ENCODE peak calls at places on chromosomes 13 and 19, in five cellular contexts. One of them, this sample, is unnamed. For H3K4me1 and H3K9me3, the result is how much of the 10 kb centered on the place peaks cover.

GRCh38 chr13:107721436-107721835 is 493.9 kb downstream of the LIG4 start:
- DNase-seq in lower lobe of right lung: no peak
- DNase-seq in right lobe of liver: no peak
- DNase-seq in H1: no peak
- DNase-seq in PC-3: no peak
- DNase-seq in this sample: no peak

GRCh38 chr19:39514840-39515550 is at the start of gene SELENOV:
- DNase-seq in lower lobe of right lung: no peak
- DNase-seq in right lobe of liver: peak
- DNase-seq in H1: peak
- DNase-seq in PC-3: no peak
- DNase-seq in this sample: peak

GRCh38 chr19:23287620-23288019 is 37.4 kb upstream of the ZNF724 start:
- DNase-seq in lower lobe of right lung: no peak
- DNase-seq in right lobe of liver: no peak
- DNase-seq in H1: no peak
- DNase-seq in PC-3: no peak
- DNase-seq in this sample: peak

GRCh38 chr19:15288146-15288963 is 44.0 kb downstream of the BRD4 start:
- DNase-seq in lower lobe of right lung: no peak
- DNase-seq in right lobe of liver: no peak
- DNase-seq in H1: no peak
- DNase-seq in PC-3: no peak
- DNase-seq in this sample: no peak

GRCh38 chr19:33496496-33496895 is 25.1 kb downstream of the PEPD start:
- DNase-seq in lower lobe of right lung: peak
- DNase-seq in right lobe of liver: no peak
- DNase-seq in H1: no peak
- DNase-seq in PC-3: no peak
- DNase-seq in this sample: no peak

GRCh38 chr13:76630629-76631028 is 255.6 kb downstream of the KCTD12 start:
- DNase-seq in lower lobe of right lung: no peak
- DNase-seq in right lobe of liver: no peak
- DNase-seq in H1: no peak
- DNase-seq in PC-3: no peak
- DNase-seq in this sample: no peak

GRCh38 chr19:16572332-16573211 is at the start of gene SLC35E1:
- DNase-seq in lower lobe of right lung: peak
- DNase-seq in right lobe of liver: peak
- DNase-seq in H1: peak
- DNase-seq in PC-3: peak
- DNase-seq in this sample: peak

GRCh38 chr19:55600336-55601028 is 394 bp downstream of the ZNF524 start:
- DNase-seq in lower lobe of right lung: no peak
- DNase-seq in right lobe of liver: peak
- DNase-seq in H1: peak
- DNase-seq in PC-3: no peak
- DNase-seq in this sample: no peak

GRCh38 chr13:34719060-34719875 is 222.8 kb upstream of the NBEA start:
- DNase-seq in lower lobe of right lung: no peak
- DNase-seq in right lobe of liver: no peak
- DNase-seq in H1: no peak
- DNase-seq in PC-3: no peak
- DNase-seq in this sample: no peak

GRCh38 chr19:3586124-3586626 is 897 bp downstream of the GIPC3 start:
- DNase-seq in lower lobe of right lung: no peak
- DNase-seq in right lobe of liver: no peak
- DNase-seq in H1: peak
- DNase-seq in PC-3: no peak
- DNase-seq in this sample: no peak

GRCh38 chr19:37929512-37929911 is 22.5 kb downstream of the SIPA1L3 start:
- DNase-seq in lower lobe of right lung: no peak
- DNase-seq in right lobe of liver: no peak
- DNase-seq in H1: no peak
- DNase-seq in PC-3: no peak
- DNase-seq in this sample: no peak

GRCh38 chr19:37926711-37927110 is 19.7 kb downstream of the SIPA1L3 start:
- DNase-seq in lower lobe of right lung: no peak
- DNase-seq in right lobe of liver: no peak
- DNase-seq in H1: no peak
- DNase-seq in PC-3: no peak
- DNase-seq in this sample: no peak

GRCh38 chr19:37925212-37925611 is 18.2 kb downstream of the SIPA1L3 start:
- DNase-seq in lower lobe of right lung: no peak
- DNase-seq in right lobe of liver: no peak
- DNase-seq in H1: no peak
- DNase-seq in PC-3: no peak
- DNase-seq in this sample: no peak

GRCh38 chr19:37928527-37929286 is 21.7 kb downstream of the SIPA1L3 start:
- DNase-seq in lower lobe of right lung: no peak
- DNase-seq in right lobe of liver: no peak
- DNase-seq in H1: no peak
- DNase-seq in PC-3: no peak
- DNase-seq in this sample: no peak

DNA sequence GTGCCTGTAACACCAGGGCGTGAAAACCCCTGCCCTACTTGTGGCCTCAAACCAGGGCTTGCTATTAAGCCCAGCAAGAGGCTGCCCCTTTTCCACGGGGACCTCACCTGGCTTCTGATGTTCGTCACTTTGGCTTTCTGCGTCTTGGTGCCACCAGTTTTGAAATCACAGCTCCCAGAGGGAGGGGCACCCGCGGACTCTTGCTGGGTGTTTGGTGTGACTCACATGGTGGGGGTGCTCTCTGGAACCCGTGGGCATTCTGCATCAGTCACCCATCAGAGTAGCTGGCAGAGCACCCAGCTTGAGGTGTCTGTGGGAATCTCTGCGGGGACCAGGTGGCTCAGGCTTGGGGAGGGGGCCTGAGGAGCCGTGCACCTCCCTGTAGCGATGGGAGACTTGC is 19.2 kb downstream of the SIPA1L3 start:
- DNase-seq in lower lobe of right lung: no peak
- DNase-seq in right lobe of liver: no peak
- DNase-seq in H1: no peak
- DNase-seq in PC-3: no peak
- DNase-seq in this sample: no peak
- H3K27ac ChIP-seq in lower lobe of right lung: no peak
- H3K27ac ChIP-seq in right lobe of liver: no peak
- H3K27ac ChIP-seq in H1: no peak
- H3K27ac ChIP-seq in PC-3: no peak
- H3K27ac ChIP-seq in this sample: no peak

GRCh38 chr19:49823472-49823871 is 5.4 kb downstream of the MED25 start:
- DNase-seq in lower lobe of right lung: no peak
- DNase-seq in right lobe of liver: no peak
- DNase-seq in H1: no peak
- DNase-seq in PC-3: no peak
- DNase-seq in this sample: no peak

GRCh38 chr19:49817964-49818690 is at the start of gene MED25:
- DNase-seq in lower lobe of right lung: peak
- DNase-seq in right lobe of liver: peak
- DNase-seq in H1: peak
- DNase-seq in PC-3: peak
- DNase-seq in this sample: no peak

GRCh38 chr19:49816616-49817015 is 1.5 kb upstream of the MED25 start:
- DNase-seq in lower lobe of right lung: peak
- DNase-seq in right lobe of liver: no peak
- DNase-seq in H1: no peak
- DNase-seq in PC-3: no peak
- DNase-seq in this sample: no peak

GRCh38 chr19:49818691-49819331 is 722 bp downstream of the MED25 start:
- DNase-seq in lower lobe of right lung: no peak
- DNase-seq in right lobe of liver: no peak
- DNase-seq in H1: no peak
- DNase-seq in PC-3: no peak
- DNase-seq in this sample: no peak

DNA sequence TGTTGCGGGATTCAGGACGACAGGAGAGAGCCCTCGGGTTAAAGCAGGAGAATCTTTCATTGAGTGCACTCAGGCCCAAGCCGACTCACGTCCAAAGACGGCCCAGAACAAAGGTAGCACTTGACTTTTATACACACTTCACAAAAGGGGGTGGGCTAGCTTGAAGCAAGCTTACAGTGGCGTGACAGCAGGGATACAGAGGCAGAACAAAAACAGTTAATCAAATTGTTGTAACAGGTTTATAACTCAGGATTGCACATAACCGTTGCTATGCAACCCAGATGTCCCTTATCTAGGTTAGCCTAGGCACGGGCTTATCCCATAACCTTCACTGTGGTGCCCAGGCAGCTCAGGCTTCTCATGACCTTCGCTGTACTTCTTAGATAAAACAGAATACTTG is 2.0 kb downstream of the MED25 start:
- DNase-seq in lower lobe of right lung: no peak
- DNase-seq in right lobe of liver: no peak
- DNase-seq in H1: no peak
- DNase-seq in PC-3: no peak
- DNase-seq in this sample: no peak
- H3K4me1 ChIP-seq in lower lobe of right lung: under half
- H3K4me1 ChIP-seq in right lobe of liver: under half
- H3K4me1 ChIP-seq in H1: under half
- H3K4me1 ChIP-seq in PC-3: under half
- H3K4me1 ChIP-seq in this sample: under half

GRCh38 chr19:20388826-20389225 is 176.8 kb downstream of the ZNF737 start:
- DNase-seq in lower lobe of right lung: no peak
- DNase-seq in right lobe of liver: no peak
- DNase-seq in H1: no peak
- DNase-seq in PC-3: no peak
- DNase-seq in this sample: no peak
- H3K9me3 ChIP-seq in lower lobe of right lung: under half
- H3K9me3 ChIP-seq in right lobe of liver: under half
- H3K9me3 ChIP-seq in H1: under half
- H3K9me3 ChIP-seq in PC-3: under half
- H3K9me3 ChIP-seq in this sample: under half

DNA sequence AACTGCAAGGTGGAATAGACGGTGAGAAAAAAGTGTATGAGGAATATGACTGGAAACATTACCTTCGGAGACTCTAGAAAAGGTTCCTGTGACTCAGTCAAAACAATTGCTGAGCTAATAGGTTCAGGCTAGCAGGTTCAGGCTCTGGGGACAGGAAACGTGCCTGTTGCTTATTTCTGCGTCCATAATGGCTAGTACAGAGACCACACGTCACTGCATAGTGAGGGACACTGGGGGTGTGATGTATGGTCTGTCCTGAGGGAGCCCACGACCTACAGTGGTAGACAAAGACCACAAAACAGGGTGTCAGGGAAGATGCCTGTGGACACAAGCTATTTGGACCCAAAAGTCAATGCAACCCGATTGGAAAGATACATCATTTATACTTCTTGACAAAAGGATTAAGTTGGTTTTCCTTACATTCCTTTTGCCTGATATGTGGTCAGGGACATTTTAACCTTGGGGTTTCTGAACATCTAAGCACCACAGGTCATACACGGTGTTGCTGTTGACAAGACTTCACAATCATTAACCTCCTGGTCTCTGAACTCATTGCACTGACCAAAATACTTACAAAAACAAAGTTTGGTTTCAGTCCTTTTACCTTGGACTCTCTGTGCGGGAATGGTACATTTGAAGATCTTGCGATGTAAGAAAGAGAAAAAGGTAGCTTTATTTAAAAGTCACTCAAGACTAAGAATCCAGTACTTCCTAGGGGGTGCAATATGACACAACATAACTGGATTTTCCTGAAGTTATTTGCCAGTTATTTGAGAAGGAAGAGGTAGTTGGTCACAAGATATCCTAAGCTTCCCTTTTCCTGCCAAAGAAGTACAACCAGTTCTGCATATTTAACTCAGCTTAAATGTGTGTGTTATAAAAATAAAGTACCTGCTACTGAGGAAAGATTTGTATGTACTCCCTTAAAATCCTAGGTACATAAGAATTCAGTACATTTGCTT is 20.0 kb downstream of the CRYL1 start:
- DNase-seq in lower lobe of right lung: no peak
- DNase-seq in right lobe of liver: no peak
- DNase-seq in H1: no peak
- DNase-seq in PC-3: peak
- DNase-seq in this sample: no peak
- H3K27ac ChIP-seq in lower lobe of right lung: no peak
- H3K27ac ChIP-seq in right lobe of liver: peak
- H3K27ac ChIP-seq in H1: no peak
- H3K27ac ChIP-seq in PC-3: no peak
- H3K27ac ChIP-seq in this sample: no peak

DNA sequence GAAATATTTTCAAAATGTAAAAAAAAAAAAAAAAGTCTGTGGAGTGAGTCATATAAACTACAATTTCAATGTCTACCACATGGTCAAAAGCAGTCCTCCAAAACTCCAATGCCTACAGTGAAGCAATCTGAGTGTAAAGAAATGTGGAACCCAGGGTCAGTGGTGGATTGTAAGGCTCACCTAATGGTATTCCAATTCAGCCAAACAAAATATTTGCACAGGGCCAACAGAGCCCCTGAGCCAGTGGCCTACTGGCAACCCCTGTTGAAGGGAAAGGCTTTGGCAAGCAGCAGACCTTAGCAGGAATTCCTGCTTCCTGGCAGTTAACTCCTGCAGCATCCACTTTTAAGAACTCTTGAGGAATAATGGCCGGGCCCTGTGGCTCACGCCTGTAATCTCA is 3.4 kb downstream of the DNMT1 start:
- DNase-seq in lower lobe of right lung: no peak
- DNase-seq in right lobe of liver: peak
- DNase-seq in H1: no peak
- DNase-seq in PC-3: peak
- DNase-seq in this sample: no peak
- H3K4me1 ChIP-seq in lower lobe of right lung: under half
- H3K4me1 ChIP-seq in right lobe of liver: under half
- H3K4me1 ChIP-seq in H1: under half
- H3K4me1 ChIP-seq in PC-3: under half
- H3K4me1 ChIP-seq in this sample: under half

This sample was measured in iPS DF 6.9.